ENCODE peak calls at places on chromosomes 13 and 19, in nine cellular contexts. P is transverse colon, C is fibroblast of pulmonary artery, R is AG10803, L is thyroid gland, N is fibroblast of lung, F is PC-3, Z is Panc1, O is upper lobe of left lung. Y is an unnamed sample.
A peak's percentile ranks its signal among the peaks of the same experiment; 100 is the strongest.

GRCh38 chr19:22882797-22883196 is 50.7 kb downstream of the ZNF723 start:
- DNase-seq in P (no peak), C (peak; percentile 34), R (peak; percentile 4), L (no peak), N (peak; percentile 12), F (peak; percentile 68), Z (no peak), O (no peak), Y (no peak)

GRCh38 chr13:40653558-40654318 is 12.7 kb downstream of the FOXO1 start:
- DNase-seq in P (no peak), C (peak; percentile 53), R (peak; percentile 28), L (no peak), N (no peak), F (no peak), Z (no peak), O (no peak), Y (no peak)

GRCh38 chr13:33931397-33931987 is 113.5 kb downstream of the RFC3 start:
- DNase-seq in P (no peak), C (peak; percentile 77), R (peak; percentile 58), L (peak; percentile 6), N (peak; percentile 65), F (peak; percentile 75), Z (peak; percentile 2), O (no peak), Y (peak; percentile 44)

GRCh38 chr19:35774274-35775045 is 904 bp upstream of the ARHGAP33 start:
- DNase-seq in P (no peak), C (no peak), R (no peak), L (no peak), N (no peak), F (peak; percentile 1), Z (no peak), O (no peak), Y (no peak)

GRCh38 chr13:98267080-98267912 is 90.2 kb upstream of the RNF113B start:
- DNase-seq in P (peak; percentile 71), C (no peak), R (no peak), L (peak; percentile 35), N (peak; percentile 82), F (no peak), Z (no peak), O (no peak), Y (peak; percentile 22)

GRCh38 chr19:46076951-46077814 is 36.4 kb upstream of the IGFL4 start:
- DNase-seq in P (peak; percentile 57), C (peak; percentile 89), R (peak; percentile 73), L (peak; percentile 27), N (peak; percentile 79), F (peak; percentile 81), Z (no peak), O (no peak), Y (peak; percentile 86)

GRCh38 chr13:41452462-41452861 is 4.9 kb upstream of the RGCC start:
- DNase-seq in P (no peak), C (no peak), R (no peak), L (no peak), N (no peak), F (no peak), Z (no peak), O (no peak), Y (no peak)

GRCh38 chr19:18593367-18594095 is 4.9 kb downstream of the REX1BD start:
- DNase-seq in P (no peak), C (no peak), R (no peak), L (peak; percentile 33), N (no peak), F (peak; percentile 32), Z (no peak), O (no peak), Y (no peak)

GRCh38 chr13:112616586-112617381 is 28.8 kb upstream of the TUBGCP3 start:
- DNase-seq in P (no peak), C (peak; percentile 59), R (peak; percentile 48), L (no peak), N (peak; percentile 47), F (peak; percentile 53), Z (peak; percentile 10), O (peak; percentile 39), Y (peak; percentile 12)

GRCh38 chr13:42405665-42406390 is 133.9 kb downstream of the AKAP11 start:
- DNase-seq in P (no peak), C (peak; percentile 24), R (peak; percentile 6), L (no peak), N (no peak), F (peak; percentile 10), Z (no peak), O (no peak), Y (peak; percentile 3)

GRCh38 chr19:11881151-11881800 is 6.3 kb upstream of the ZNF69 start:
- DNase-seq in P (peak; percentile 73), C (peak; percentile 73), R (peak; percentile 32), L (peak; percentile 64), N (peak; percentile 62), F (peak; percentile 56), Z (peak; percentile 39), O (peak; percentile 54), Y (peak; percentile 35)

GRCh38 chr19:49538643-49539042 is 10.8 kb downstream of the RCN3 start:
- DNase-seq in P (no peak), C (no peak), R (no peak), L (no peak), N (no peak), F (no peak), Z (no peak), O (no peak), Y (no peak)

GRCh38 chr19:46722004-46722380 is 5.1 kb upstream of the PRKD2 start:
- DNase-seq in P (no peak), C (no peak), R (no peak), L (no peak), N (no peak), F (no peak), Z (no peak), O (no peak), Y (no peak)

GRCh38 chr19:40284501-40285352 is at the start of gene AKT2:
- DNase-seq in P (no peak), C (peak; percentile 51), R (peak; percentile 38), L (peak; percentile 29), N (peak; percentile 49), F (no peak), Z (no peak), O (no peak), Y (peak; percentile 79)

GRCh38 chr19:488505-489417 is 7.5 kb upstream of the MADCAM1 start:
- DNase-seq in P (peak; percentile 95), C (peak; percentile 96), R (peak; percentile 95), L (peak; percentile 95), N (peak; percentile 95), F (peak; percentile 88), Z (no peak), O (peak; percentile 95), Y (peak; percentile 94)

GRCh38 chr19:33125929-33126388 is 6.0 kb upstream of the WDR88 start:
- DNase-seq in P (peak; percentile 46), C (peak; percentile 78), R (peak; percentile 66), L (peak; percentile 45), N (peak; percentile 75), F (peak; percentile 58), Z (peak; percentile 58), O (peak; percentile 56), Y (peak; percentile 64)

GRCh38 chr19:3821857-3822364 is 35.7 kb upstream of the MATK start:
- DNase-seq in P (peak; percentile 79), C (peak; percentile 41), R (peak; percentile 15), L (peak; percentile 50), N (peak; percentile 17), F (peak; percentile 29), Z (no peak), O (peak; percentile 77), Y (peak; percentile 65)

GRCh38 chr19:58409010-58409790 is 751 bp downstream of the ZNF584 start:
- DNase-seq in P (no peak), C (no peak), R (no peak), L (peak; percentile 25), N (no peak), F (peak; percentile 56), Z (no peak), O (no peak), Y (peak; percentile 52)
- TF ChIP-seq CTCF in P (no peak), C (no peak), R (peak; percentile 3), L (no peak), N (peak; percentile 3), F (peak; percentile 18), Z (no peak), O (no peak), Y (no peak)

DNA sequence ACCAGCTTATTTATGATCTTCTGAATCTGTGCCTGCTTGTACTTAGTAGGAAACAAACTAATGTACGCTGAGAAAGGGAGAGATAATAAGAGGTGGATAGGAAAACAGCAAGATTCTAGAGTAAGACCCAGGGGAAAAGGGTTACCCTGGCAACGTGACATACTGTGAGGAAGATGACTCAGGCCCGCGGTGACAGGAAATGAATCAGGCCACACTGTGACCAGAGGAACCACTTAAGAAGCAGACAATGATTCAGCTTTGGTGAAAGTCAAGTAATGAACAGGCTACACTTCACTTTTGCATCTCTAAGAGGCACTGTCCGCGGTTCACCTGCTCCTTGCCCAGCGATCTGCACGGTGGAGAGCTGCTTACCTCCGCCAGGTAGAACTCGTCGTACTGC is 158.2 kb downstream of the NALCN start:
- DNase-seq in P (no peak), C (peak; percentile 70), R (peak; percentile 82), L (no peak), N (peak; percentile 70), F (peak; percentile 90), Z (peak; percentile 24), O (no peak), Y (peak; percentile 31)
- TF ChIP-seq CTCF in P (no peak), C (no peak), R (no peak), L (no peak), N (no peak), F (peak; percentile 29), Z (no peak), O (no peak), Y (no peak)

DNA sequence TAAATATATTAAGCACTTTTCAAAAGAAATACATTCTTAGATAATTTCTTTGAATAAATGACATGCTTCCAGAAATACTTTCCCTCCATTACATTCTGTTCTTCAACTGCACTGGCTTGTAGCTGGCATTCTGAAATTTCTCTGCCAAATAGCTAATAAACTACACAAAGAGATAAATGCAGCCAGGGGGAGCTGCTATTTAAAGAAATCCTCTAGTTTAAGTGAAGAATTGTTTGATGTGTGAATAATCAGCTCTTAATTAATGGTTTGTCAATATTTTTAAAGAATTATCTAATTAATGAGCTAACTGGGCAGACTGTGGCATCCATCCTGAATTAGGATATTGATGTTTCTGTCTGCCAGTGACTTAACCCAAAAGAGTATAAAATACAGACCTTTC is 30.7 kb downstream of the SLC7A1 start:
- DNase-seq in P (no peak), C (no peak), R (no peak), L (no peak), N (no peak), F (no peak), Z (no peak), O (no peak), Y (no peak)
- TF ChIP-seq CTCF in P (no peak), C (no peak), R (no peak), L (no peak), N (no peak), F (peak; percentile 23), Z (no peak), O (no peak), Y (no peak)

DNA sequence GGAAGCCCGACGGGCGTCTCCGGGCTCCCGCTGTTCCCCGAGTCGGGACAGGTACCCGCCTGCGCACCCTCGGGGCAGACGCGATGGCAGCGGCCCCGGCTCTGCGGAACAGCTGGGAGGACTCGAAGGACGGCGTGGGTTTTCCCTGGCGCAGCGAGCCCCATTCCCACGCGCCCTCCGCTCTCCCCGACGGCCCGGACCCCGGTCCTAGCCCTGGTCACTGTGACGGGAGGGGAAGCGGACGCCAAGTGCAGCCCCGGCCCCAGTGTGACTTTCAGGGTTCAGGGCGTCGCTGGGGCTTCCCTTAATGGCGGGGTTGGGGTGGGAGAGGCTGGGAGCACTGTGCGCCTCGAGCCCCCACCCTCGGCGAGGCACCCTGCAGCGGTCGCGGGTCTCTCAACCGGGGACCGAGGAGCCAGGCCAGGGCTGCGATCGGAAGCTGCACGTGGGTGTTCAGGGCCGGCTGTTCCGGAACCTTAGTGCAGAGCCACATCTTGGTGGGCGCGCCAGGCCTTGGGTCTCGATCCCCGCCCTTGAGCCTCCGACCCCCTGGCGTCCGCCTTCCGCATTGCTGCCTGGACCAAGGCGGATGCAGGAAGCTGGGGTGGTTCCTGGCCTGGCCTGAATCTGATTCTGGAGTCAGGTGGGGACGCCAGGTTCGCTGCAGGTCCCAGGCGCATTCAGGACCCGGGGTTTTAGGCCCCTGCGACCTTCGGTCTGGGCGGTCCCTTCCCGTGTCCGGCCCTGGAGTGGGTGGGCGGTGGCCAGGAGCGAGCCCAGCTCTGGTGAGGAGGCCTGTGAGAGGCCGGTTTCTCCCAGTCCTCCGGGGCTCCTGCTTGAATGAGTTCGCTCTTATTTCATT is 3.5 kb downstream of the LGALS7B start:
- DNase-seq in P (peak; percentile 64), C (peak; percentile 26), R (no peak), L (no peak), N (peak; percentile 14), F (no peak), Z (no peak), O (no peak), Y (peak; percentile 36)
- TF ChIP-seq CTCF in P (peak; percentile 43), C (peak; percentile 29), R (peak; percentile 38), L (no peak), N (no peak), F (no peak), Z (no peak), O (peak; percentile 57), Y (peak; percentile 40)